ENCODE peak calls at places on chromosome 6, in seven cellular contexts. O is body of pancreas, Z is ovary, X is OCI-LY7, F is HCT116, W is PC-3, Q is left ventricle myocardium inferior. V is an unnamed sample.

GRCh38 chr6:2353412-2354137 is 108.2 kb upstream of the GMDS start:
- DNase-seq in O (peak; percentile 82), Z (peak; percentile 66), X (peak; percentile 55), F (peak; percentile 48), W (peak; percentile 90), Q (peak; percentile 37), V (peak; percentile 68)

GRCh38 chr6:137309078-137309762 is 90.0 kb upstream of the IFNGR1 start:
- DNase-seq in O (peak; percentile 90), Z (peak; percentile 38), X (no peak), F (peak; percentile 22), W (peak; percentile 84), Q (peak; percentile 73), V (peak; percentile 86)

GRCh38 chr6:3713266-3713665 is 38.2 kb downstream of the PXDC1 start:
- DNase-seq in O (no peak), Z (no peak), X (no peak), F (no peak), W (no peak), Q (no peak), V (no peak)

GRCh38 chr6:12844284-12845223 is 128.0 kb downstream of the PHACTR1 start:
- DNase-seq in O (no peak), Z (no peak), X (peak; percentile 27), F (peak; percentile 10), W (peak; percentile 52), Q (no peak), V (no peak)

GRCh38 chr6:1987640-1988039 is 257.8 kb downstream of the GMDS start:
- DNase-seq in O (no peak), Z (no peak), X (no peak), F (no peak), W (peak; percentile 90), Q (no peak), V (no peak)

GRCh38 chr6:116531675-116532570 is 13.6 kb downstream of the TRAPPC3L start:
- DNase-seq in O (peak; percentile 62), Z (peak; percentile 54), X (peak; percentile 69), F (peak; percentile 60), W (peak; percentile 67), Q (peak; percentile 26), V (peak; percentile 47)

GRCh38 chr6:1630771-1631217 is 21.1 kb downstream of the FOXC1 start:
- DNase-seq in O (peak; percentile 60), Z (no peak), X (no peak), F (peak; percentile 75), W (no peak), Q (no peak), V (no peak)

GRCh38 chr6:29737707-29738630 is 14.7 kb downstream of the HLA-F start:
- DNase-seq in O (peak; percentile 84), Z (peak; percentile 53), X (peak; percentile 72), F (peak; percentile 59), W (peak; percentile 82), Q (peak; percentile 34), V (peak; percentile 60)

GRCh38 chr6:91198588-91199255 is 611.9 kb upstream of the MAP3K7 start:
- DNase-seq in O (no peak), Z (no peak), X (no peak), F (no peak), W (no peak), Q (no peak), V (no peak)

GRCh38 chr6:7188492-7188891 is 80.7 kb downstream of the RREB1 start:
- DNase-seq in O (peak; percentile 42), Z (no peak), X (peak; percentile 52), F (no peak), W (no peak), Q (no peak), V (no peak)

GRCh38 chr6:166588691-166589333 is 2.3 kb upstream of the RAMACL start:
- DNase-seq in O (no peak), Z (no peak), X (peak; percentile 42), F (no peak), W (no peak), Q (no peak), V (no peak)

GRCh38 chr6:5173862-5174643 is 86.7 kb downstream of the LYRM4 start:
- DNase-seq in O (no peak), Z (no peak), X (peak; percentile 86), F (no peak), W (no peak), Q (no peak), V (no peak)

GRCh38 chr6:3885262-3886036 is 36.3 kb downstream of the FAM50B start:
- DNase-seq in O (peak; percentile 61), Z (no peak), X (no peak), F (peak; percentile 1), W (peak; percentile 69), Q (no peak), V (no peak)

DNA sequence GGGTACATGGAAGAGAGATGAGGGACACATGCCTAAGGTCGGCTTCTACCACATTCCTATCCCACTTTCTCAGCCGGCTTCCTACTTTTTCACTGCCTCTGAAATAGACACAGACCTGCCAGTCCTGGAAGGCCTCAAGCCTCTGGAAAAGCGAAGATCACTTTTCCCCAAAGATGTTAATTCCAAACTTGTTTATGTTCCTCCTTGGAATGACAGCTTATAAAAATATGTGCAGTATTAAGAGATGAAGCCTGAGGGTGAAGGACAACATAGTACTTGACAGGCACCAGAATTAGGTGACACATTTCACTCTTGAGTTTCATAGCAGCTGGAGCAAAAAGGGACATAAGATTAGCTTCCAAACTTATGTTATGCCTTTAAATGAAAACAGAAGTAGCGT is 25.2 kb downstream of the FOXO3 start:
- DNase-seq in O (no peak), Z (no peak), X (no peak), F (no peak), W (no peak), Q (no peak), V (no peak)
- H3K4me1 ChIP-seq in O (peaks cover 97% of the 10 kb centered on the region), Z (peaks cover 53% of the 10 kb centered on the region), X (peaks cover 44% of the 10 kb centered on the region), F (peaks cover 39% of the 10 kb centered on the region), W (peaks cover 41% of the 10 kb centered on the region), Q (peaks cover 98% of the 10 kb centered on the region), V (peaks cover 48% of the 10 kb centered on the region)

GRCh38 chr6:44260011-44260410 is 2.7 kb upstream of the SLC35B2 start:
- DNase-seq in O (no peak), Z (peak; percentile 32), X (no peak), F (no peak), W (no peak), Q (no peak), V (no peak)
- H3K4me1 ChIP-seq in O (peaks cover 61% of the 10 kb centered on the region), Z (peaks cover 14% of the 10 kb centered on the region), X (peaks cover 67% of the 10 kb centered on the region), F (peaks cover 10% of the 10 kb centered on the region), W (peaks cover 40% of the 10 kb centered on the region), Q (peaks cover 56% of the 10 kb centered on the region), V (peaks cover 21% of the 10 kb centered on the region)

GRCh38 chr6:133980168-133980567 is 27.1 kb downstream of the TBPL1 start:
- DNase-seq in O (no peak), Z (no peak), X (no peak), F (no peak), W (peak; percentile 63), Q (no peak), V (no peak)

GRCh38 chr6:133973109-133973971 is 20.3 kb downstream of the TBPL1 start:
- DNase-seq in O (no peak), Z (no peak), X (peak; percentile 69), F (peak; percentile 44), W (peak; percentile 68), Q (no peak), V (no peak)

GRCh38 chr6:133983099-133983939 is 30.3 kb downstream of the TBPL1 start:
- DNase-seq in O (peak; percentile 14), Z (no peak), X (no peak), F (no peak), W (peak; percentile 62), Q (no peak), V (no peak)

GRCh38 chr6:133977983-133978895 is 25.2 kb downstream of the TBPL1 start:
- DNase-seq in O (peak; percentile 38), Z (no peak), X (no peak), F (no peak), W (peak; percentile 36), Q (no peak), V (no peak)

GRCh38 chr6:133978896-133979240 is 25.8 kb downstream of the TBPL1 start:
- DNase-seq in O (no peak), Z (no peak), X (no peak), F (no peak), W (peak; percentile 34), Q (no peak), V (no peak)
- H3K4me1 ChIP-seq in O (peaks cover 21% of the 10 kb centered on the region), Z (peaks cover 4% of the 10 kb centered on the region), X (peaks cover 10% of the 10 kb centered on the region), F (peaks cover 7% of the 10 kb centered on the region), W (peaks cover 34% of the 10 kb centered on the region), Q (peaks cover 22% of the 10 kb centered on the region), V (peaks cover 3% of the 10 kb centered on the region)

GRCh38 chr6:158810149-158811095 is 8.7 kb downstream of the EZR start:
- DNase-seq in O (no peak), Z (no peak), X (no peak), F (no peak), W (no peak), Q (no peak), V (no peak)
- H3K4me1 ChIP-seq in O (peaks cover 92% of the 10 kb centered on the region), Z (peaks cover 10% of the 10 kb centered on the region), X (peaks cover 97% of the 10 kb centered on the region), F (peaks cover 98% of the 10 kb centered on the region), W (peaks cover 43% of the 10 kb centered on the region), Q (peaks cover 98% of the 10 kb centered on the region), V (peaks cover 10% of the 10 kb centered on the region)

V was measured in right cardiac atrium.